ENCODE peak calls at places on chromosomes 7 and 10, in five cellular contexts. One of them, this sample, is unnamed.

GRCh38 chr7:14999331-14999730 is 96.8 kb upstream of the DGKB start:
- DNase-seq in Peyer's patch: no peak
- DNase-seq in IMR-90: no peak
- DNase-seq in HCT116: no peak
- DNase-seq in suprapubic skin: no peak
- DNase-seq in this sample: no peak

GRCh38 chr7:95630702-95631458 is 34.6 kb upstream of the PDK4 start:
- DNase-seq in suprapubic skin: no peak
- DNase-seq in IMR-90: no peak
- DNase-seq in Peyer's patch: no peak
- DNase-seq in HCT116: no peak
- DNase-seq in this sample: no peak

GRCh38 chr7:144019457-144019856 is 19.3 kb downstream of the OR6B1 start:
- DNase-seq in IMR-90: peak; percentile 91
- DNase-seq in suprapubic skin: no peak
- DNase-seq in HCT116: no peak
- DNase-seq in Peyer's patch: no peak
- DNase-seq in this sample: no peak

GRCh38 chr10:6228010-6228511 is 25.3 kb downstream of the PFKFB3 start:
- DNase-seq in suprapubic skin: no peak
- DNase-seq in Peyer's patch: peak; percentile 28
- DNase-seq in HCT116: no peak
- DNase-seq in IMR-90: peak; percentile 61
- DNase-seq in this sample: no peak

GRCh38 chr10:83965473-83965872 is 173.8 kb upstream of the GHITM start:
- DNase-seq in suprapubic skin: no peak
- DNase-seq in HCT116: no peak
- DNase-seq in IMR-90: no peak
- DNase-seq in Peyer's patch: no peak
- DNase-seq in this sample: no peak

GRCh38 chr10:46542567-46543323 is 13.7 kb downstream of the GPRIN2 start:
- DNase-seq in Peyer's patch: peak; percentile 49
- DNase-seq in suprapubic skin: peak; percentile 57
- DNase-seq in HCT116: no peak
- DNase-seq in IMR-90: no peak
- DNase-seq in this sample: no peak

GRCh38 chr7:158651968-158652555 is 52.5 kb downstream of the NCAPG2 start:
- DNase-seq in suprapubic skin: no peak
- DNase-seq in HCT116: no peak
- DNase-seq in Peyer's patch: no peak
- DNase-seq in IMR-90: no peak
- DNase-seq in this sample: no peak

GRCh38 chr7:156224441-156225225 is 412.4 kb upstream of the SHH start:
- DNase-seq in suprapubic skin: no peak
- DNase-seq in Peyer's patch: no peak
- DNase-seq in IMR-90: no peak
- DNase-seq in HCT116: no peak
- DNase-seq in this sample: no peak

GRCh38 chr10:129942936-129943724 is 20.9 kb downstream of the EBF3 start:
- DNase-seq in HCT116: no peak
- DNase-seq in Peyer's patch: peak; percentile 25
- DNase-seq in IMR-90: no peak
- DNase-seq in suprapubic skin: no peak
- DNase-seq in this sample: no peak

GRCh38 chr10:102113261-102113955 is 6.8 kb downstream of the LDB1 start:
- DNase-seq in HCT116: no peak
- DNase-seq in IMR-90: no peak
- DNase-seq in suprapubic skin: no peak
- DNase-seq in Peyer's patch: no peak
- DNase-seq in this sample: no peak

GRCh38 chr10:101110856-101111523 is 20.1 kb upstream of the TLX1 start:
- DNase-seq in IMR-90: no peak
- DNase-seq in HCT116: no peak
- DNase-seq in suprapubic skin: no peak
- DNase-seq in Peyer's patch: no peak
- DNase-seq in this sample: no peak

GRCh38 chr7:78473902-78474301 is 675.3 kb downstream of the PHTF2 start:
- DNase-seq in suprapubic skin: no peak
- DNase-seq in IMR-90: no peak
- DNase-seq in HCT116: no peak
- DNase-seq in Peyer's patch: no peak
- DNase-seq in this sample: no peak

GRCh38 chr7:11394438-11394837 is 420.8 kb downstream of the PHF14 start:
- DNase-seq in IMR-90: no peak
- DNase-seq in suprapubic skin: no peak
- DNase-seq in Peyer's patch: peak; percentile 57
- DNase-seq in HCT116: no peak
- DNase-seq in this sample: no peak

GRCh38 chr7:71829499-71829898 is 582.6 kb downstream of the CALN1 start:
- DNase-seq in suprapubic skin: no peak
- DNase-seq in Peyer's patch: no peak
- DNase-seq in HCT116: no peak
- DNase-seq in IMR-90: no peak
- DNase-seq in this sample: no peak

GRCh38 chr10:47165711-47166404 is 134.1 kb upstream of the GDF10 start:
- DNase-seq in suprapubic skin: peak; percentile 81
- DNase-seq in Peyer's patch: no peak
- DNase-seq in IMR-90: peak; percentile 80
- DNase-seq in HCT116: no peak
- DNase-seq in this sample: no peak

GRCh38 chr7:82044497-82045080 is 274.7 kb upstream of the HGF start:
- DNase-seq in suprapubic skin: no peak
- DNase-seq in Peyer's patch: no peak
- DNase-seq in HCT116: peak; percentile 23
- DNase-seq in IMR-90: peak; percentile 58
- DNase-seq in this sample: no peak

GRCh38 chr7:143205560-143206293 is 16.1 kb upstream of the TAS2R40 start:
- DNase-seq in Peyer's patch: no peak
- DNase-seq in HCT116: no peak
- DNase-seq in suprapubic skin: no peak
- DNase-seq in IMR-90: no peak
- DNase-seq in this sample: no peak

GRCh38 chr10:44821290-44821689 is 89.8 kb upstream of the TMEM72 start:
- DNase-seq in HCT116: no peak
- DNase-seq in Peyer's patch: no peak
- DNase-seq in IMR-90: no peak
- DNase-seq in suprapubic skin: no peak
- DNase-seq in this sample: no peak

GRCh38 chr10:31321396-31321941 is 2.5 kb downstream of the ZEB1 start:
- DNase-seq in IMR-90: peak; percentile 24
- DNase-seq in Peyer's patch: no peak
- DNase-seq in suprapubic skin: no peak
- DNase-seq in HCT116: no peak
- DNase-seq in this sample: no peak

GRCh38 chr10:122476034-122476695 is 14.8 kb downstream of the HTRA1 start:
- DNase-seq in suprapubic skin: peak; percentile 54
- DNase-seq in Peyer's patch: no peak
- DNase-seq in HCT116: no peak
- DNase-seq in IMR-90: no peak
- DNase-seq in this sample: no peak

GRCh38 chr10:77524300-77524711 is 113.3 kb downstream of the KCNMA1 start:
- DNase-seq in HCT116: no peak
- DNase-seq in Peyer's patch: no peak
- DNase-seq in IMR-90: peak; percentile 87
- DNase-seq in suprapubic skin: no peak
- DNase-seq in this sample: no peak

DNA sequence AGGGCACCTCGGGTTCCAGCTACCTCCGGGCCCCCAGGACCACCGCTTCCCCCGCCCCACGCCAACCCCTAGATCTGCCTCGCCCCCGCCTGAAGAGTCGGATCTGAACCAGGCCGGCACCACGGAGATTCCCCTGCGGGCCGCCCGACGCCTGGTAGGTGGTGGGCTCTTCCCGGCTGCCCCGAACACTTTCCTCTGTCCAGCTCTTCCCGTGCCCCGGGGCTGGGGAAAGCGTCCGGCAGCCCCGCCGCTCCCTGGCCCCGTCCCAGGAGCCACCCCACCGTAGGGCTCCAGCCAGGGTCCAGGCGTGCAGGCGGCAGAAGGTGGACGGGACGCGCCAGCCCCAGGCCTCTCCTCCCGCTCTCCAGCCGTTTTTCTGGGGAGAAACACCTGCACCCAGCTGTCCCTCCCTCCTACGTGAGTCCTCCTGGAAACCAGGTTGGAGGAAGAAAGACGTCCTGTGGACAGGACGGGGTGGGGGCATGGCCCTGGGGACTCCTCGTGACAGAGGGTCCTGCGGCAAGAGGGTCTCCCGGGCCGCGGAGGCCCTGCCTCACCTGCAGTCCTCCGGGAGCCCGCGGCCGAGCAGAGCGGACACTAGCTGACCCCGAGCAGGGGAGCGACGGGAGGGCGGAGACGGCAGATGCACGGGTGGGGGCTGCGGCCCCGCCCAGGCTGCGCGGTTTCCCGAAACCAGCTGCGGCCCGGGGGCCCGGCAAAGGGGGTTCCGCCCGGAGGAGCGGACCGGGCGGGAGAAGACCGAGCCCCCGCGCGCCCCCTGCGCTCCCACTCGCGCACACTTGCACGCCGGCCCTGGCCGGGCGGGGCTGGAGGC is at the start of gene TMEM176B:
- DNase-seq in suprapubic skin: no peak
- DNase-seq in Peyer's patch: peak; percentile 88
- DNase-seq in HCT116: no peak
- DNase-seq in IMR-90: no peak
- DNase-seq in this sample: no peak
- TF ChIP-seq POLR2A in suprapubic skin: no peak
- TF ChIP-seq POLR2A in Peyer's patch: peak; percentile 58
- TF ChIP-seq POLR2A in HCT116: no peak
- TF ChIP-seq POLR2A in IMR-90: no peak
- TF ChIP-seq POLR2A in this sample: no peak

GRCh38 chr10:75403144-75404022 is 1.8 kb upstream of the ZNF503 start:
- DNase-seq in IMR-90: no peak
- DNase-seq in HCT116: no peak
- DNase-seq in Peyer's patch: peak; percentile 64
- DNase-seq in suprapubic skin: peak; percentile 74
- DNase-seq in this sample: no peak

GRCh38 chr10:75405201-75406143 is 3.9 kb upstream of the ZNF503 start:
- DNase-seq in Peyer's patch: peak; percentile 55
- DNase-seq in IMR-90: no peak
- DNase-seq in HCT116: no peak
- DNase-seq in suprapubic skin: no peak
- DNase-seq in this sample: no peak

GRCh38 chr10:75406158-75407065 is 4.8 kb upstream of the ZNF503 start:
- DNase-seq in HCT116: no peak
- DNase-seq in Peyer's patch: no peak
- DNase-seq in IMR-90: no peak
- DNase-seq in suprapubic skin: no peak
- DNase-seq in this sample: no peak

GRCh38 chr10:75404023-75404334 is 2.4 kb upstream of the ZNF503 start:
- DNase-seq in suprapubic skin: no peak
- DNase-seq in HCT116: no peak
- DNase-seq in IMR-90: no peak
- DNase-seq in Peyer's patch: no peak
- DNase-seq in this sample: no peak

GRCh38 chr10:75404335-75405200 is 3.0 kb upstream of the ZNF503 start:
- DNase-seq in Peyer's patch: peak; percentile 63
- DNase-seq in IMR-90: no peak
- DNase-seq in HCT116: no peak
- DNase-seq in suprapubic skin: no peak
- DNase-seq in this sample: no peak
- TF ChIP-seq POLR2A in Peyer's patch: no peak
- TF ChIP-seq POLR2A in IMR-90: no peak
- TF ChIP-seq POLR2A in HCT116: no peak
- TF ChIP-seq POLR2A in suprapubic skin: no peak
- TF ChIP-seq POLR2A in this sample: no peak

GRCh38 chr10:119542990-119543813 is 683 bp upstream of the RGS10 start:
- DNase-seq in Peyer's patch: peak; percentile 80
- DNase-seq in suprapubic skin: peak; percentile 75
- DNase-seq in HCT116: no peak
- DNase-seq in IMR-90: peak; percentile 49
- DNase-seq in this sample: peak; percentile 55
- TF ChIP-seq POLR2A in Peyer's patch: no peak
- TF ChIP-seq POLR2A in suprapubic skin: no peak
- TF ChIP-seq POLR2A in HCT116: no peak
- TF ChIP-seq POLR2A in IMR-90: no peak
- TF ChIP-seq POLR2A in this sample: no peak

DNA sequence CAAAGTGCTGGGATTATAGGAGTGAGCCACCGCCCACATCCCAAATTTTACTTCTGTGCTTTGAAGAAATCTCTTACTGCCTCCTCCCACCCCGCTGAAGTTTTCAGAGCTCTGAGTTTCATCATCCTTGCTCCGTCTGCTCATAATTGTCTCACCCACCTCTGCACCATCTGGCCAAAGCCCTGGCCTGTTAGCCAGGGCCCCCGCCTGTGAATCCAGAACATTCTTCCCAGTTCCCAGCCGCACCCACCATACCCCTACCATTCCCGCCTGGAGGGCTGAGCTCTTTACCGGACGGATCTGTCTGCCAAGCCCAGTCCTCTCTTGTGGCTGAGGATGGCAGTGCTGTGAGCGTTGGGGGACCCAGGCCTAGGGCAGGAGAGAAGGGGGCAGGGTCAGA is 14.5 kb downstream of the SSC4D start:
- DNase-seq in IMR-90: no peak
- DNase-seq in HCT116: no peak
- DNase-seq in suprapubic skin: peak; percentile 67
- DNase-seq in Peyer's patch: no peak
- DNase-seq in this sample: no peak
- TF ChIP-seq POLR2A in IMR-90: no peak
- TF ChIP-seq POLR2A in HCT116: no peak
- TF ChIP-seq POLR2A in suprapubic skin: no peak
- TF ChIP-seq POLR2A in Peyer's patch: no peak
- TF ChIP-seq POLR2A in this sample: no peak